ENCODE peak calls at places on chromosomes 6 and 20, in ten cellular contexts. P, F, S, Z, A, H, K, B, C and Q are unnamed samples. For H3K4me1, the result is how much of the 10 kb centered on the place peaks cover.

GRCh38 chr6:85085875-85086274 is 321.5 kb upstream of the TBX18 start:
- DNase-seq in C (no peak), B (no peak), A (no peak), H (no peak), P (no peak), S (no peak), Z (no peak), F (no peak), K (no peak), Q (no peak)

GRCh38 chr6:16721977-16722376 is 39.3 kb downstream of the ATXN1 start:
- DNase-seq in Z (no peak), F (no peak), B (no peak), A (no peak), H (no peak), P (no peak), C (no peak), S (no peak), K (no peak), Q (no peak)

GRCh38 chr20:40797425-40797824 is 108.4 kb upstream of the MAFB start:
- DNase-seq in Z (peak), P (peak), F (peak), H (no peak), S (no peak), C (no peak), B (peak), K (no peak), A (no peak), Q (no peak)

GRCh38 chr20:57289401-57290177 is 23.1 kb upstream of the BMP7 start:
- DNase-seq in H (no peak), F (no peak), P (no peak), S (no peak), Z (peak), A (no peak), K (no peak), B (no peak), C (no peak), Q (no peak)

GRCh38 chr6:158910484-158911075 is 89.4 kb downstream of the RSPH3 start:
- DNase-seq in F (no peak), B (no peak), P (no peak), S (no peak), A (no peak), Z (no peak), H (no peak), C (no peak), K (no peak), Q (no peak)

GRCh38 chr6:52416629-52417151 is 3.5 kb upstream of the EFHC1 start:
- DNase-seq in P (peak), C (no peak), K (no peak), H (peak), S (no peak), A (no peak), Z (peak), F (peak), B (peak), Q (peak)

GRCh38 chr6:81814365-81815109 is 62.1 kb upstream of the TENT5A start:
- DNase-seq in K (no peak), Z (peak), C (no peak), H (no peak), A (no peak), P (no peak), S (no peak), B (peak), F (no peak), Q (no peak)

GRCh38 chr20:4546786-4547185 is 174.9 kb upstream of the PRND start:
- DNase-seq in H (no peak), B (peak), K (no peak), A (no peak), Z (peak), F (no peak), S (no peak), P (no peak), C (no peak), Q (no peak)

GRCh38 chr20:45479822-45480221 is 10.3 kb downstream of the WFDC2 start:
- DNase-seq in B (no peak), H (no peak), K (no peak), F (no peak), P (no peak), S (no peak), A (no peak), C (no peak), Z (no peak), Q (no peak)

GRCh38 chr6:165668951-165669350 is 5.9 kb upstream of the PDE10A start:
- DNase-seq in S (no peak), A (no peak), F (no peak), Z (no peak), H (no peak), C (no peak), P (no peak), K (no peak), B (no peak), Q (no peak)

GRCh38 chr6:149170564-149171452 is 146.7 kb upstream of the TAB2 start:
- DNase-seq in B (no peak), F (no peak), P (no peak), Z (no peak), S (no peak), H (no peak), C (peak), A (no peak), K (peak), Q (no peak)

GRCh38 chr20:32244959-32245358 is 32.5 kb upstream of the KIF3B start:
- DNase-seq in A (no peak), F (no peak), K (no peak), H (no peak), C (no peak), P (no peak), S (no peak), B (no peak), Z (no peak), Q (no peak)

GRCh38 chr6:130935978-130936377 is 108.8 kb downstream of the SMLR1 start:
- DNase-seq in S (no peak), A (no peak), K (no peak), F (no peak), C (no peak), Z (no peak), P (no peak), H (no peak), B (no peak), Q (no peak)

GRCh38 chr6:82863771-82864170 is 201.9 kb downstream of the UBE3D start:
- DNase-seq in C (no peak), A (no peak), K (no peak), B (no peak), S (no peak), H (no peak), Z (no peak), F (no peak), P (no peak), Q (no peak)

GRCh38 chr6:135905604-135906300 is 54.3 kb downstream of the PDE7B start:
- DNase-seq in B (no peak), P (no peak), Z (no peak), C (no peak), H (no peak), F (no peak), A (no peak), K (no peak), S (no peak), Q (no peak)

GRCh38 chr20:34883087-34883688 is 6.8 kb downstream of the ACSS2 start:
- DNase-seq in P (no peak), A (no peak), F (no peak), K (no peak), C (no peak), S (no peak), B (no peak), H (no peak), Z (no peak), Q (no peak)

GRCh38 chr20:36572701-36573102 is 695 bp upstream of the TGIF2 start:
- DNase-seq in B (peak), P (no peak), Z (peak), S (no peak), F (no peak), H (peak), A (no peak), K (no peak), C (no peak), Q (peak)

GRCh38 chr6:96760153-96760687 is 77.1 kb downstream of the GPR63 start:
- DNase-seq in A (no peak), P (no peak), H (no peak), F (no peak), B (no peak), K (no peak), Z (no peak), S (no peak), C (no peak), Q (peak)

GRCh38 chr6:90793771-90794170 is 206.9 kb upstream of the MAP3K7 start:
- DNase-seq in K (no peak), A (no peak), H (no peak), S (no peak), P (no peak), Z (no peak), F (no peak), C (no peak), B (no peak), Q (no peak)

GRCh38 chr6:23964865-23965264 is 161.2 kb upstream of the NRSN1 start:
- DNase-seq in Z (no peak), C (no peak), F (no peak), H (no peak), P (no peak), A (no peak), B (no peak), S (no peak), K (no peak), Q (no peak)

GRCh38 chr20:7866279-7866678 is 74.0 kb downstream of the HAO1 start:
- DNase-seq in F (no peak), B (no peak), P (no peak), A (no peak), S (no peak), C (no peak), H (no peak), Z (no peak), K (no peak), Q (no peak)

GRCh38 chr6:70108230-70108629 is 194.7 kb downstream of the COL9A1 start:
- DNase-seq in H (peak), K (no peak), Z (peak), S (no peak), P (no peak), B (peak), A (no peak), C (no peak), F (peak), Q (peak)

GRCh38 chr6:104526383-104526782 is 333.3 kb downstream of the HACE1 start:
- DNase-seq in F (no peak), B (no peak), P (no peak), H (no peak), C (no peak), K (no peak), Z (no peak), S (no peak), A (no peak), Q (no peak)

GRCh38 chr6:50362706-50363105 is 313.0 kb upstream of the DEFB112 start:
- DNase-seq in A (no peak), S (no peak), P (no peak), Z (no peak), K (no peak), C (no peak), F (no peak), H (no peak), B (no peak), Q (no peak)

GRCh38 chr6:43736211-43736786 is 33.7 kb upstream of the VEGFA start:
- DNase-seq in Z (no peak), H (no peak), P (no peak), F (no peak), B (no peak), A (no peak), K (no peak), S (no peak), C (no peak), Q (no peak)

GRCh38 chr6:43738877-43739641 is 31.0 kb upstream of the VEGFA start:
- DNase-seq in Z (no peak), C (no peak), P (no peak), A (no peak), S (no peak), H (no peak), F (no peak), K (no peak), B (no peak), Q (no peak)

GRCh38 chr6:43738267-43738676 is 31.7 kb upstream of the VEGFA start:
- DNase-seq in C (no peak), B (no peak), K (no peak), H (no peak), S (no peak), A (no peak), Z (no peak), F (no peak), P (no peak), Q (no peak)

GRCh38 chr6:43736844-43737243 is 33.2 kb upstream of the VEGFA start:
- DNase-seq in H (no peak), B (no peak), S (no peak), F (no peak), A (no peak), C (no peak), K (no peak), Z (no peak), P (no peak), Q (no peak)

DNA sequence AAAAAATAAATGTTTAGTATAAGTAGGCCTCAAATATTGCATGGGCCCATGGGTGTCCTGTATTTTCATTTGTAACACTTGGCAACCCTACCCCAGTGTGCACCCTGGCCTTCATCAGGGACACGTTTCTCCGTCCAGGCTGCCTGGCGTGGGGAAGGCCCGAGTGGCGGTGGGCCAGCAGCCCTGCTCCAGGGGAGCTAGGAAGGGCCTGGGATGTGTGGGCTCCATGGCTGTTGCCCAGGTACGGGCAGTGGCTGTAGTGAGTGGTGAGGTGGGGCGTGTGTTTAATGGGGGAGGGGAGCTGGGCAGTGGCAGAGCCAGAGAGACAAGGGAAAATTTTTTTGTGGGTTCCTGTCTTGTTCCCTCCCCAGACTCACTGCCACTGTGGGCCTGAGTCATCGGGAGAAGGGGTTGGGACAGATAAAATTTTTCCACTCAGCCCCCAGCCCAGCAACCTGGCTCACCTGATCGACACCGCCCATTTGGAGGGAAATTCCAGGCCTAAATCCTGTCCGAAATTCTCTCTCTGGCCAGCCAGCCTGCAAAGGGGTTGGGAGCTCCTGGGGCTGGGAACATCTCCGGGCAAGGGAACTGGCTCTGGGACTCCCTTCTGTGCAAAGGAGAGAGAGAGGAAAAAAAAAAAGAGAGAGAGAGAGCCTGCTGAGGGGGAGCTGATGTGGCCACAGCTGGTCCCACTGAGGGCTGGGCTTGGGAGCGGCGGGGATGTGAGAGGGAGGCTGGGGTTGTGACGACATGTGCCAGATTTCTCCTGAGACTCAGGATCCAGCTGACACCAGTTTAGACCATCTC is 32.5 kb upstream of the VEGFA start:
- DNase-seq in H (no peak), B (no peak), F (no peak), A (no peak), S (peak), Z (peak), C (no peak), K (no peak), P (no peak), Q (no peak)
- H3K4me1 ChIP-seq in H (under half), B (under half), F (under half), A (under half), S (under half), Z (under half), C (under half), K (under half), P (under half), Q (under half)

GRCh38 chr20:2122921-2123320 is 21.3 kb downstream of the STK35 start:
- DNase-seq in B (peak), K (peak), H (no peak), C (no peak), P (no peak), Z (peak), A (no peak), S (no peak), F (no peak), Q (no peak)

GRCh38 chr20:2123720-2124119 is 22.1 kb downstream of the STK35 start:
- DNase-seq in C (no peak), P (no peak), K (no peak), B (peak), Z (no peak), S (no peak), H (no peak), F (no peak), A (no peak), Q (no peak)

GRCh38 chr20:2128542-2128941 is 26.9 kb downstream of the STK35 start:
- DNase-seq in A (no peak), P (no peak), B (no peak), C (no peak), S (no peak), K (no peak), H (no peak), F (no peak), Z (no peak), Q (no peak)

GRCh38 chr20:2125474-2126112 is 24.0 kb downstream of the STK35 start:
- DNase-seq in C (no peak), A (no peak), Z (no peak), P (no peak), F (no peak), S (peak), K (no peak), B (no peak), H (no peak), Q (no peak)

DNA sequence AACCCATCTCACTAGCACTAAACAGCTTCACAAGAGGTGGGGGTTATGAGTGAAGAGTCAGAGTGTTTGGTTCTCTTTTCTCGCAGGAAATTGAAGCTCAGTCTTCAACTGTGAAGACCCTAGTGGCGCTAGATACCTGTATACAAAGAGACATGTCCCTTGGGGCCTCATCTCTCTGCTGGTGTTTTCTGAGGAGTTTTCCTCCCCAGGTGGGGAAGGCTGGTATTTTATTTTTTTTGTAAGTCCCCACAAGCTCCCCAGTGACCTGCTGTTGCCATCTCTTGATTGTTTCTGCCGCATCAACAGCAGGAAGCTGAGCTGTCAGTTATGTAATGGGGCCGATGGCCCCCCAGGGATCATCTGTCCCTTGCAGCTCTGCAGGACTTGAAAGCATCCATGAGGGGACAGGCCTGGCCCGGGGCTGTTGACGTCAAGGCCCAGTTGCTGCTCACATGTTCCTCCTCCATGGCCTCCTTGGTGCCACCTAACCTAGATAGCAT is 23.1 kb downstream of the STK35 start:
- DNase-seq in H (no peak), S (peak), C (no peak), Z (no peak), B (no peak), K (no peak), P (no peak), F (no peak), A (no peak), Q (no peak)
- H3K4me3 ChIP-seq in H (no peak), S (no peak), C (no peak), Z (no peak), B (no peak), K (no peak), P (no peak), F (no peak), A (no peak), Q (no peak)

GRCh38 chr6:45387236-45387635 is 9.5 kb upstream of the SUPT3H start:
- DNase-seq in P (no peak), Z (peak), K (no peak), C (no peak), B (peak), S (no peak), H (no peak), F (no peak), A (no peak), Q (no peak)

GRCh38 chr6:45377041-45377554 is 636 bp downstream of the SUPT3H start:
- DNase-seq in C (no peak), K (no peak), S (no peak), P (peak), F (peak), H (no peak), B (peak), A (peak), Z (peak), Q (no peak)

GRCh38 chr6:45378324-45378926 is 691 bp upstream of the SUPT3H start:
- DNase-seq in S (peak), A (no peak), P (no peak), K (no peak), C (peak), F (peak), B (peak), H (no peak), Z (no peak), Q (peak)

GRCh38 chr6:45377555-45378323 is at the start of gene SUPT3H:
- DNase-seq in B (peak), C (peak), K (peak), A (peak), S (peak), P (peak), H (peak), Z (peak), F (peak), Q (peak)

DNA sequence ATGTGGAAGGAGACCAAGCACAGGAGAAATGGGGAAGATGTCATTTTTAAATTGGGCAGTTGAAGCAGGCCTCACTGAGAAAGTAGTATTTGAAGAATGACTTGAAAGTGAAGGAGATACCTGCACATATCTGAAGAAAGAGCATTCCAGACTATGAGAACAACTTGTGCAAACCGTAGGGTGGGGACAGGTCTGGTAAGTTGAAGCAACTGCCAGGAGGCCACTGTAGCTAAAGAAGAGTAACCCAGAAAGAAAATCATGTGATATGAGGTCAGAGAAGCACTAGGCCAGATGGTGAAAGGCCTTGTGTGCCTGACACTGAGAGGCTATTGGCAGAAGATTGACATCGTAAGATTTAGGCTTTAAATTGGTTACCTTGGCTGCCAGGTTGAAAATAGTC is 4.7 kb upstream of the SUPT3H start:
- DNase-seq in A (no peak), Z (no peak), C (no peak), P (no peak), H (no peak), K (no peak), B (no peak), F (no peak), S (no peak), Q (no peak)
- H3K4me1 ChIP-seq in A (under half), Z (under half), C (under half), P (under half), H (under half), K (under half), B (under half), F (under half), S (under half), Q (under half)

GRCh38 chr6:164108869-164109769 is 694.6 kb downstream of the QKI start:
- DNase-seq in Z (no peak), P (peak), B (peak), S (peak), F (no peak), K (peak), H (no peak), A (no peak), C (peak), Q (no peak)
- H3K4me3 ChIP-seq in Z (no peak), P (no peak), B (no peak), S (peak), F (no peak), K (no peak), H (no peak), A (peak), C (no peak), Q (no peak)

DNA sequence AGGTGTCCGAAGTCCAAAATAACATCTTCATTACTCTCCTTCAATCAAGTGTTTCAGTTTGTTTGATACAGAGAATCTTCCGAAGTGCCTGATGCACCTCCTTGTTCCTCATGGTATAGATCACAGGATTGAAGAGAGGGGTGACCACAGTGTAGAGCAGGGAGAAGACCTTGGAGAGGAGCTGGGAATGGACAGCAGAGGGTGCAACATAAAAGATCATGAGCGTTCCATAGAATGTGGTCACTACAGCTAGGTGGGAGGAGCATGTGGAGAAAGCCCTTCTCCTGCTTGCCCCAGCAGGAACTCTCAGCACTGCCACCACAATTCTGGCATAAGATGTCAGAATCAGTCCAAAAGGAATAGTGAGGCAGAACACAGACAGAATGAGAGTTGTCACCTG is 11.9 kb downstream of the OR12D1 start:
- DNase-seq in P (no peak), B (no peak), F (no peak), K (no peak), A (no peak), C (no peak), H (no peak), S (no peak), Z (no peak), Q (no peak)
- H3K4me1 ChIP-seq in P (under half), B (under half), F (under half), K (under half), A (under half), C (under half), H (under half), S (under half), Z (under half), Q (under half)

DNA sequence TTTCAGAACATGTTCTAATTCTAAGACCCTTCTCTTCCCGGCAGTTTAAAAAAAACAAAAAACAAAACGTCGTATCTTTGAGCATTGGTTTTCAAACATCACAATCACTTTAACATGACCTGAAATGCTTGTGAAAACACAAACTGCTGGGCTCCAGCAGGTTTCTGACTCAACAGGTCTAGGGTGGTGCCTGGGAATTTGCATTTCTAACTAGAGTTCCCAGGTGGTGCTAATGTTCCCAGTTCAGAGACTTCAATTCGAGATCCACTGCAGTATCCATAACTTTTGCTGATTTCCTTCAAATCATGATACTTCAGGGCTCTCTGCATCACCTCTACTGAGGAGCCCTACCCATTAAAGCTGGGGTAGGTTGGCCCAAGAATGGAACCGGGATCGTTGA is 850 bp upstream of the SMPDL3A start:
- DNase-seq in F (no peak), C (no peak), S (no peak), P (no peak), H (no peak), B (no peak), Z (no peak), K (no peak), A (no peak), Q (no peak)
- H3K4me3 ChIP-seq in F (peak), C (no peak), S (peak), P (no peak), H (no peak), B (no peak), Z (no peak), K (no peak), A (peak), Q (no peak)